ENCODE peak calls at places on chromosomes 12 and 14, in eight cellular contexts. J is neural progenitor cell, G is HCT116, H is PC-3, P is hepatocyte, W is OCI-LY7, K is SK-N-SH, D is GM23338. S is an unnamed sample.

GRCh38 chr14:53516261-53516774 is 363.2 kb upstream of the DDHD1 start:
- DNase-seq in J (no peak), G (no peak), H (no peak), P (no peak), W (no peak), K (no peak), D (no peak), S (no peak)

GRCh38 chr14:92658160-92658559 is 90.3 kb downstream of the LGMN start:
- DNase-seq in J (no peak), G (no peak), H (no peak), P (no peak), W (no peak), K (no peak), D (no peak), S (no peak)

GRCh38 chr14:40216976-40217375 is 784.7 kb upstream of the FBXO33 start:
- DNase-seq in J (no peak), G (no peak), H (no peak), P (no peak), W (no peak), K (no peak), D (no peak), S (no peak)

GRCh38 chr12:51359851-51360250 is 13.4 kb upstream of the CELA1 start:
- DNase-seq in J (no peak), G (no peak), H (no peak), P (no peak), W (no peak), K (no peak), D (no peak), S (no peak)

GRCh38 chr14:49497725-49498348 is 88.3 kb downstream of the RPS29 start:
- DNase-seq in J (peak; percentile 81), G (peak; percentile 72), H (peak; percentile 95), P (peak; percentile 85), W (peak; percentile 78), K (peak; percentile 52), D (peak; percentile 94), S (peak; percentile 67)

GRCh38 chr14:55803506-55804197 is 223.6 kb downstream of the KTN1 start:
- DNase-seq in J (no peak), G (peak; percentile 85), H (peak; percentile 50), P (no peak), W (no peak), K (no peak), D (no peak), S (no peak)

GRCh38 chr14:53149656-53150319 is 3.3 kb downstream of the DDHD1 start:
- DNase-seq in J (no peak), G (no peak), H (no peak), P (no peak), W (peak; percentile 55), K (no peak), D (no peak), S (no peak)

GRCh38 chr12:94174576-94174975 is 26.2 kb downstream of the PLXNC1 start:
- DNase-seq in J (no peak), G (no peak), H (no peak), P (no peak), W (peak; percentile 62), K (no peak), D (no peak), S (peak; percentile 51)

GRCh38 chr12:83434600-83434999 is 747.9 kb downstream of the TMTC2 start:
- DNase-seq in J (no peak), G (no peak), H (peak; percentile 33), P (no peak), W (no peak), K (no peak), D (no peak), S (no peak)

GRCh38 chr14:87529081-87529480 is 463.9 kb downstream of the GALC start:
- DNase-seq in J (no peak), G (no peak), H (no peak), P (no peak), W (no peak), K (no peak), D (peak; percentile 74), S (no peak)

GRCh38 chr12:117966511-117966910 is 2.3 kb downstream of the KSR2 start:
- DNase-seq in J (no peak), G (no peak), H (no peak), P (no peak), W (no peak), K (no peak), D (no peak), S (no peak)

GRCh38 chr14:71533396-71533795 is 398.8 kb upstream of the RGS6 start:
- DNase-seq in J (no peak), G (no peak), H (no peak), P (no peak), W (no peak), K (no peak), D (no peak), S (no peak)

GRCh38 chr12:110373025-110373876 is 30.3 kb downstream of the ANAPC7 start:
- DNase-seq in J (no peak), G (no peak), H (no peak), P (no peak), W (peak; percentile 56), K (no peak), D (no peak), S (no peak)

GRCh38 chr12:110369992-110370391 is 33.5 kb downstream of the ANAPC7 start:
- DNase-seq in J (no peak), G (no peak), H (no peak), P (no peak), W (no peak), K (no peak), D (no peak), S (no peak)

GRCh38 chr12:110372056-110372425 is 31.5 kb downstream of the ANAPC7 start:
- DNase-seq in J (no peak), G (no peak), H (no peak), P (no peak), W (no peak), K (no peak), D (no peak), S (no peak)

GRCh38 chr12:110371408-110372055 is 32.0 kb downstream of the ANAPC7 start:
- DNase-seq in J (no peak), G (no peak), H (no peak), P (no peak), W (peak; percentile 89), K (no peak), D (no peak), S (no peak)

DNA sequence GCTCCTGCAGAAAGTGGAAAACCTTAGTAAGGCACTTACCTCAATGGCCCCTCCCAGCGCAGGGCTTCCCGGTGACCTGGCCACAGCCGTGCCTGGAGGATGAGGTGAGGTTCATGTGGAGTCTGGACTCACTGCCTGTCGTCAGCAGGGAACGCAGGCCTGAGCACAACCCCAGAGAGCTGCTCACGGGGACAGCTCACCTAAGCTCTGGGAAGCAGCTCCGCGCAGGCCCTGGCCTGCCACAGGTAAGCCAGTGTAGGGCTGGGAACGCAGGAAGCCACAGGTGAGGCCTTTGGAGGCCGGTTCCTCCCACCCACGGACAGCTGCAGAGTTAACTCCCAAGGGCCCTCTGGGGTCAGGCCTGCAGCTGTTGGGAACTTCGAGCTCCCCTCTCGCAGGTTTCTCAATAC is 32.8 kb downstream of the ANAPC7 start:
- DNase-seq in J (no peak), G (no peak), H (no peak), P (no peak), W (peak; percentile 75), K (no peak), D (no peak), S (no peak)
- TF ChIP-seq CTCF in J (no peak), G (no peak), H (no peak), P (no peak), W (no peak), K (no peak), D (no peak), S (no peak)

DNA sequence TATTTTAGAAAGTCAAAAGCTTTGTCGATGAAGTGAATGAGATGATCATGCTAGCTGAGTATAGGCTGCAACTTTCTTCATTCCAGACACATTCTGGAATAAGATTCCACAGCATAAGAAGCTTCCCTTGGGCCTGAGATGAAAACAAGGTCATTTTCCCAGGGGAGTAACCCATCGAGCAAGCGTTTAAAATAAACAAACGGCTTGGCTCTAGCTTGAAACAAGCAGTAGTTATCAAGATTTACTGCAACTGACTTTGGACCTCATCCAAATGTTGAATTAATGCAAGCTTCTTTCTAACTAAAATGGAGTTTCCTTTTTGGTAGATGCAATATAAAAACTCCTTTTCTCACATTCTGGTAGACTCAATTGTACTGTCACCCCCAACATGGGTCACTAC is 23.0 kb downstream of the KCNJ8 start:
- DNase-seq in J (no peak), G (no peak), H (no peak), P (peak; percentile 48), W (no peak), K (no peak), D (no peak), S (no peak)
- TF ChIP-seq EZH2phosphoT487 in J (no peak), G (no peak), H (no peak), P (no peak), W (no peak), K (no peak), D (no peak), S (no peak)

GRCh38 chr12:84502907-84503787 is 409.5 kb downstream of the SLC6A15 start:
- DNase-seq in J (peak; percentile 77), G (peak; percentile 42), H (peak; percentile 89), P (peak; percentile 74), W (peak; percentile 37), K (no peak), D (peak; percentile 87), S (peak; percentile 60)
- TF ChIP-seq CTCF in J (peak; percentile 85), G (peak; percentile 41), H (peak; percentile 90), P (peak; percentile 73), W (peak; percentile 80), K (peak; percentile 79), D (peak; percentile 92), S (peak; percentile 69)

GRCh38 chr12:54956322-54956721 is 28.2 kb downstream of the TESPA1 start:
- DNase-seq in J (no peak), G (no peak), H (no peak), P (no peak), W (no peak), K (no peak), D (no peak), S (no peak)

GRCh38 chr12:54958048-54958658 is 26.4 kb downstream of the TESPA1 start:
- DNase-seq in J (peak; percentile 74), G (peak; percentile 53), H (peak; percentile 87), P (peak; percentile 77), W (peak; percentile 67), K (peak; percentile 26), D (peak; percentile 75), S (peak; percentile 76)

GRCh38 chr12:54961190-54961589 is 23.4 kb downstream of the TESPA1 start:
- DNase-seq in J (no peak), G (no peak), H (no peak), P (no peak), W (no peak), K (no peak), D (no peak), S (no peak)

GRCh38 chr12:54956818-54957641 is 27.5 kb downstream of the TESPA1 start:
- DNase-seq in J (peak; percentile 49), G (no peak), H (no peak), P (no peak), W (no peak), K (no peak), D (no peak), S (no peak)

DNA sequence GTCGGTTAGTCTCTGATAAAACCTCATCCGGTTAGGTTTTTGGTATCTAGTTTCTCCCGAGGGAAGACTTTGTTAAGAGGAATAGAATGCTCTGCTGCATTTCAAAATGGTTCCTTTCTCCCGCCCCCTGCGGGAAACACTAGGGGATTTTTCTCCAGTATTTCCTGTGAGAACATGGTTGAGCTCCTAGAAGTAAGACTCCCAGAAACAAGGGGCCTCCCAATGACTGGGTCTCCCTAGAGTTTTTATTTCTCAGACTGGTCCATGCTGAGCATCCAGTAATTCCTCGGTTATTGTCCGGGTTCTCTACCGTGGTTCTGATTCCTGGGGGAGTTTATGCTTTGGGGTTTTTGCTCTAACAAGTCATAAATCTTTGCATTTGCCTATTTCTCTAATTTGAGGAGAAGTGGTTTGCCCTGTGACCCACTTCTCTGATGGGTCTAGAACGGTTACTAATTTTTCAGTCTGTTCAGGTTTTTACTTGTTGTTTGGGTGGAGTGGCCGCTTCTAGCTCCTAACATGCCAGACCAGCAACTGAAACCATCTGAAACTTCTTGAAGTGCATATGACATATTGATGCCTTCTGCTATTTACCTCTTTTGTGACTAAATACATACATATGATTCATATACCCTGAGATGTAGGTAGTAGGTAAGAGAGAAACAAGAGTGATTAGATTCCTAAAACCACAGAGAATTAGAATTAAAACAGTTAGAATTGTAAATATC is 25.1 kb downstream of the TESPA1 start:
- DNase-seq in J (no peak), G (no peak), H (peak; percentile 50), P (no peak), W (no peak), K (no peak), D (no peak), S (peak; percentile 88)
- TF ChIP-seq EZH2phosphoT487 in J (no peak), G (no peak), H (no peak), P (no peak), W (no peak), K (no peak), D (no peak), S (no peak)

S was measured in MM.1S.